ENCODE peak calls at places on chromosomes 3 and 15, in nine cellular contexts. M, Z, I, G, Y, K, R, C and X are unnamed samples.

GRCh38 chr3:42300013-42300412 is 34.0 kb upstream of the CCK start:
- DNase-seq in M (peak), Z (peak), I (peak), G (no peak), Y (no peak), K (peak), R (peak), C (peak), X (peak)

GRCh38 chr3:123642182-123642956 is 57.5 kb upstream of the HACD2 start:
- DNase-seq in M (peak), Z (peak), I (peak), G (no peak), Y (peak), K (peak), R (peak), C (peak), X (peak)

GRCh38 chr3:124752051-124752450 is 21.8 kb downstream of the UMPS start:
- DNase-seq in M (no peak), Z (no peak), I (no peak), G (no peak), Y (no peak), K (no peak), R (no peak), C (no peak), X (no peak)

GRCh38 chr3:62039584-62039983 is 333.8 kb downstream of the FEZF2 start:
- DNase-seq in M (no peak), Z (no peak), I (no peak), G (no peak), Y (no peak), K (no peak), R (no peak), C (no peak), X (no peak)

GRCh38 chr3:43378066-43378935 is 92.0 kb downstream of the SNRK start:
- DNase-seq in M (no peak), Z (no peak), I (peak), G (no peak), Y (peak), K (peak), R (peak), C (peak), X (peak)

GRCh38 chr3:121942116-121942786 is 48.0 kb downstream of the SLC15A2 start:
- DNase-seq in M (no peak), Z (no peak), I (no peak), G (no peak), Y (no peak), K (peak), R (no peak), C (no peak), X (no peak)

GRCh38 chr15:70643783-70644125 is 119.6 kb downstream of the UACA start:
- DNase-seq in M (peak), Z (no peak), I (no peak), G (no peak), Y (no peak), K (peak), R (peak), C (peak), X (peak)

GRCh38 chr3:157242836-157243235 is 82.9 kb upstream of the CCNL1 start:
- DNase-seq in M (no peak), Z (no peak), I (no peak), G (no peak), Y (no peak), K (no peak), R (no peak), C (no peak), X (no peak)

GRCh38 chr15:75215107-75216004 is 13.7 kb downstream of the C15orf39 start:
- DNase-seq in M (no peak), Z (no peak), I (peak), G (no peak), Y (no peak), K (no peak), R (no peak), C (no peak), X (no peak)

GRCh38 chr3:2623463-2623862 is 486.7 kb downstream of the IL5RA start:
- DNase-seq in M (no peak), Z (no peak), I (no peak), G (no peak), Y (no peak), K (peak), R (peak), C (no peak), X (no peak)

GRCh38 chr3:179961081-179962078 is 75.4 kb downstream of the PEX5L start:
- DNase-seq in M (no peak), Z (no peak), I (no peak), G (no peak), Y (no peak), K (no peak), R (no peak), C (no peak), X (no peak)

GRCh38 chr3:107634142-107634489 is 111.4 kb downstream of the BBX start:
- DNase-seq in M (no peak), Z (no peak), I (no peak), G (no peak), Y (no peak), K (no peak), R (no peak), C (no peak), X (no peak)

GRCh38 chr3:177262396-177262795 is 65.1 kb upstream of the TBL1XR1 start:
- DNase-seq in M (peak), Z (no peak), I (no peak), G (no peak), Y (no peak), K (peak), R (no peak), C (peak), X (no peak)

GRCh38 chr3:124636101-124636862 is 94.0 kb upstream of the UMPS start:
- DNase-seq in M (no peak), Z (no peak), I (no peak), G (no peak), Y (no peak), K (no peak), R (no peak), C (no peak), X (no peak)

GRCh38 chr15:100602822-100603393 is 519 bp downstream of the ASB7 start:
- DNase-seq in M (no peak), Z (no peak), I (peak), G (no peak), Y (peak), K (peak), R (peak), C (peak), X (peak)

GRCh38 chr15:92614301-92614700 is 41.3 kb downstream of the FAM174B start:
- DNase-seq in M (no peak), Z (no peak), I (no peak), G (no peak), Y (no peak), K (no peak), R (no peak), C (no peak), X (no peak)

GRCh38 chr15:96199111-96199510 is 131.4 kb upstream of the NR2F2 start:
- DNase-seq in M (no peak), Z (no peak), I (no peak), G (no peak), Y (no peak), K (no peak), R (no peak), C (no peak), X (no peak)

GRCh38 chr15:82532991-82533481 is 7.2 kb downstream of the RPS17 start:
- DNase-seq in M (no peak), Z (no peak), I (no peak), G (no peak), Y (no peak), K (no peak), R (no peak), C (no peak), X (no peak)

GRCh38 chr3:53186726-53187125 is 25.7 kb downstream of the PRKCD start:
- DNase-seq in M (no peak), Z (no peak), I (no peak), G (no peak), Y (no peak), K (no peak), R (no peak), C (no peak), X (no peak)

GRCh38 chr15:90705212-90705611 is 11.9 kb upstream of the BLM start:
- DNase-seq in M (no peak), Z (no peak), I (no peak), G (no peak), Y (no peak), K (peak), R (no peak), C (no peak), X (no peak)

GRCh38 chr15:49421991-49422390 is 1.1 kb upstream of the FGF7 start:
- DNase-seq in M (peak), Z (peak), I (peak), G (peak), Y (no peak), K (peak), R (peak), C (peak), X (peak)

GRCh38 chr15:57782731-57783130 is 76.2 kb downstream of the POLR2M start:
- DNase-seq in M (no peak), Z (no peak), I (no peak), G (no peak), Y (no peak), K (no peak), R (no peak), C (no peak), X (peak)

GRCh38 chr3:138625707-138626365 is 17.3 kb downstream of the FAIM start:
- DNase-seq in M (peak), Z (no peak), I (no peak), G (no peak), Y (no peak), K (peak), R (no peak), C (peak), X (peak)

GRCh38 chr3:51773529-51773928 is 5.5 kb downstream of the IQCF6 start:
- DNase-seq in M (peak), Z (no peak), I (no peak), G (no peak), Y (no peak), K (peak), R (no peak), C (no peak), X (no peak)

GRCh38 chr3:71064976-71065763 is 518.4 kb downstream of the FOXP1 start:
- DNase-seq in M (no peak), Z (peak), I (peak), G (peak), Y (peak), K (peak), R (peak), C (no peak), X (no peak)

DNA sequence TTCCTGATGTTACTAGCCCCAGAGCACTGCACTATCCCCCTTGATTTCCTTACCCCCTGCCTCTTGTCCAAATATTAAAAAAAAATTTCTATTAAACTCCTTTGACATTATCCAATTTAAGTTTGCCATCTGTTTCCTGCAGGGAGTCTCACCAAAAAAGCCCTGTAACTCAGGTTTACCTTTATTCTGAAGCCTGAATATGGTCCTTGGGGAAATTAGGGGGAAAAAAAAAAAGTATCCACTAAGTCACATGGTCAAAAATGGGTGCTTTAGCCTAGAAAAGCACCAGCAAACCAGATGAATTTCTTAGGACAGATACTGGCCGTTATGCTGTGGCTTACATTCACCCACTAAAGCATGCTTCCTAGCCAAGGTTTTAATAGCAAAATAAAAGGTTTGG is 395.0 kb downstream of the LSAMP start:
- DNase-seq in M (no peak), Z (no peak), I (no peak), G (no peak), Y (no peak), K (no peak), R (no peak), C (no peak), X (no peak)
- H3K4me3 ChIP-seq in M (no peak), Z (no peak), I (no peak), G (no peak), Y (no peak), K (no peak), R (no peak), C (no peak), X (no peak)

GRCh38 chr3:98826126-98826525 is 63.0 kb downstream of the ST3GAL6 start:
- DNase-seq in M (no peak), Z (no peak), I (no peak), G (no peak), Y (no peak), K (no peak), R (no peak), C (no peak), X (no peak)

GRCh38 chr3:98823791-98824190 is 60.7 kb downstream of the ST3GAL6 start:
- DNase-seq in M (no peak), Z (no peak), I (no peak), G (no peak), Y (no peak), K (peak), R (no peak), C (peak), X (no peak)

GRCh38 chr3:98821072-98821471 is 57.9 kb downstream of the ST3GAL6 start:
- DNase-seq in M (no peak), Z (no peak), I (no peak), G (no peak), Y (no peak), K (no peak), R (no peak), C (no peak), X (no peak)

GRCh38 chr3:98827221-98827620 is 64.1 kb downstream of the ST3GAL6 start:
- DNase-seq in M (no peak), Z (no peak), I (no peak), G (no peak), Y (no peak), K (no peak), R (no peak), C (peak), X (peak)

GRCh38 chr3:98824256-98824655 is 61.1 kb downstream of the ST3GAL6 start:
- DNase-seq in M (no peak), Z (no peak), I (no peak), G (peak), Y (no peak), K (peak), R (no peak), C (no peak), X (peak)
- TF ChIP-seq CTCF in M (no peak), Z (no peak), I (no peak), G (no peak), Y (no peak), K (peak), R (no peak), C (no peak), X (no peak)

GRCh38 chr3:119295816-119296484 is 1.8 kb downstream of the ARHGAP31 start:
- DNase-seq in M (no peak), Z (no peak), I (no peak), G (no peak), Y (no peak), K (peak), R (no peak), C (peak), X (peak)
- H3K4me3 ChIP-seq in M (peak), Z (no peak), I (no peak), G (peak), Y (peak), K (peak), R (no peak), C (peak), X (peak)

GRCh38 chr3:34683851-34684250 is 885.4 kb downstream of the PDCD6IP start:
- DNase-seq in M (peak), Z (peak), I (no peak), G (no peak), Y (peak), K (peak), R (peak), C (peak), X (peak)
- TF ChIP-seq CTCF in M (peak), Z (peak), I (no peak), G (peak), Y (no peak), K (peak), R (peak), C (peak), X (peak)

GRCh38 chr15:89654311-89654761 is 931 bp downstream of the KIF7 start:
- DNase-seq in M (peak), Z (no peak), I (no peak), G (no peak), Y (no peak), K (peak), R (no peak), C (peak), X (peak)
- H3K4me3 ChIP-seq in M (peak), Z (no peak), I (no peak), G (peak), Y (no peak), K (peak), R (peak), C (peak), X (peak)

DNA sequence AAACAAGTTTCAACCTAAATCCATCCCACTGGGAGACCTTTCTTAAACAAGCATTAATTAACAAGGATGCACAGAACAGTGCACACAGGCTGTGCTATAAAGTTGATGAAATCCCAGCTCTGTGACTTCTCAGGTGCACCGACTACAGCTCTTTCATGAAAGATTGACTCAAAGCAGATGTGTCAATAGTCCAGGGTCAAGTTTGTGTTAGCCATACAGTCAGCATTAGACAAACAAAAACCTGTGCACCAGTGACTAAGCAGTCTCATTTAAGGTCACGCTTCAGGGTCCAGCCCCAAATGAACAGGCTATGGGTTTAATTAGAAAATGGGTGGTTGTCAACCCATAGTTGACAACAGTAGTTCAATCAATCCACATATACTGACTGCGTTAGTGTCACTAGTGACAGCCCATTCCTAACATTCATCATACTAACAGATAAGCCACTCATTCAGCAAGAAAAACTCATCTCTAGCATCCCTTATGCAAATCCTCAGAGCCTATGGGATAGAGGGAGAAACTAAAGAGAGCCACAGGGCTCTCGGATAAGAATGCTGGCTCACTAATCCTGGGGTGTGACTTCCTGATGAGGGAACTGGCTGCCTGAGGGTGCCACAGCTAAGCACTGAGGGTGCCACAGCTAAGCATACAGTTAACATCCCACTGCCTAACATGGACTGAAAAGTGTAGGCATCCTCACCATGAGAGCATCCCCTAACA is 84.1 kb downstream of the WNT5A start:
- DNase-seq in M (peak), Z (no peak), I (no peak), G (no peak), Y (no peak), K (peak), R (peak), C (peak), X (peak)
- TF ChIP-seq CTCF in M (no peak), Z (no peak), I (no peak), G (no peak), Y (no peak), K (no peak), R (no peak), C (no peak), X (no peak)

GRCh38 chr3:21613372-21614070 is 137.5 kb downstream of the ZNF385D start:
- DNase-seq in M (no peak), Z (no peak), I (no peak), G (no peak), Y (no peak), K (no peak), R (no peak), C (no peak), X (no peak)

GRCh38 chr3:21624514-21624913 is 126.5 kb downstream of the ZNF385D start:
- DNase-seq in M (no peak), Z (no peak), I (no peak), G (no peak), Y (no peak), K (no peak), R (no peak), C (peak), X (peak)

GRCh38 chr3:21620511-21621395 is 130.3 kb downstream of the ZNF385D start:
- DNase-seq in M (no peak), Z (no peak), I (no peak), G (no peak), Y (no peak), K (no peak), R (no peak), C (peak), X (peak)

GRCh38 chr3:21621396-21621695 is 129.7 kb downstream of the ZNF385D start:
- DNase-seq in M (peak), Z (no peak), I (no peak), G (no peak), Y (no peak), K (peak), R (peak), C (peak), X (peak)

GRCh38 chr3:21618695-21619094 is 132.3 kb downstream of the ZNF385D start:
- DNase-seq in M (no peak), Z (no peak), I (no peak), G (no peak), Y (no peak), K (no peak), R (no peak), C (no peak), X (no peak)
- H3K4me3 ChIP-seq in M (no peak), Z (no peak), I (no peak), G (no peak), Y (no peak), K (no peak), R (no peak), C (no peak), X (no peak)

GRCh38 chr3:110456001-110456400 is 615.6 kb upstream of the NECTIN3 start:
- DNase-seq in M (no peak), Z (no peak), I (no peak), G (no peak), Y (no peak), K (peak), R (no peak), C (peak), X (no peak)

GRCh38 chr3:110454066-110454465 is 617.5 kb upstream of the NECTIN3 start:
- DNase-seq in M (no peak), Z (no peak), I (no peak), G (no peak), Y (no peak), K (peak), R (no peak), C (no peak), X (peak)

GRCh38 chr3:110457508-110457907 is 614.1 kb upstream of the NECTIN3 start:
- DNase-seq in M (no peak), Z (no peak), I (no peak), G (no peak), Y (no peak), K (no peak), R (no peak), C (no peak), X (no peak)

GRCh38 chr3:110459021-110459420 is 612.6 kb upstream of the NECTIN3 start:
- DNase-seq in M (no peak), Z (no peak), I (no peak), G (no peak), Y (no peak), K (peak), R (no peak), C (peak), X (peak)

DNA sequence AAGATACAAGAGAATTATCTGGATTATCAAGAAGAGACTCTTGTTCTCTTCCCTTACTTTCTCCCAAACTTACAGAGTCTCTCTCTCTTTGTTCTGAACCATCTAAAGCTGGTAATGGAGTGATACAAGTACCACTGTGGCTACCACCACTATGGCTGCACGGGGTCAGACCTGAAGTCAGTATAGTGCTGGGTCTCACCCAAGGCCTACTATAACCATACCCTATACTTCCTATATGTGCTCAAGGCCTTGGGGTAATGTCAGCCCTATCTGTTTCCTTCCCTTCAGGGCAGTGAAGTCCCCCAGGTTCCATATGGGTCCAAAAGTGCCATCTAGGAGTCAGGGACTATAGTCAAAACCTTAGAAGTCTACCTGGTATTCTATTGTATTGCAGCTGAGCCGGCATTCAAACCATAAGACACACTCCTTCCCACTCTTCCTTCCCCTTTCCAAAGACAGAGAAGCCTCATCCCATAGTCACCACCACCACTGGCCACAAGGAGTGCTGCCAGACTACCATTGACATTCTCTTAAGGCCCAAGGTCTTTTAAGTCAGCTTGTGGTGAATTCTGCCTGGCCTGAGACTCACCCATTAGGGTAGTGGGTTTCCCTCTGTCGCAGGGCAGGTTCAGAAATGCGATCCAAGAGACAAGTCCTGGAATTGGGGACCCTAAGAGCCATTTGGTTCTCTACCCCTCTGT is 615.0 kb upstream of the NECTIN3 start:
- DNase-seq in M (no peak), Z (no peak), I (no peak), G (no peak), Y (no peak), K (no peak), R (no peak), C (no peak), X (no peak)
- TF ChIP-seq CTCF in M (no peak), Z (no peak), I (no peak), G (no peak), Y (no peak), K (no peak), R (no peak), C (no peak), X (no peak)